ENCODE peak calls at places on chromosomes 2 and 18, in ten cellular contexts. One of them, this sample, is unnamed.

GRCh38 chr2:184006998-184007397 is 591.3 kb upstream of the ZNF804A start:
- DNase-seq in mucosa of descending colon: no peak
- DNase-seq in HT1080: no peak
- DNase-seq in esophagus squamous epithelium: no peak
- DNase-seq in activated T-helper 1 cell treated with Interleukin-2 at 50 U/mL for 16 hours: no peak
- DNase-seq in GM23248: no peak
- DNase-seq in HFFc6: no peak
- DNase-seq in AG20443: no peak
- DNase-seq in BE2C: no peak
- DNase-seq in iris pigment epithelial cell: no peak
- DNase-seq in this sample: no peak

GRCh38 chr2:29010946-29011649 is 30.0 kb downstream of the TOGARAM2 start:
- DNase-seq in iris pigment epithelial cell: peak; percentile 92
- DNase-seq in AG20443: no peak
- DNase-seq in GM23248: peak; percentile 14
- DNase-seq in HT1080: no peak
- DNase-seq in mucosa of descending colon: no peak
- DNase-seq in HFFc6: no peak
- DNase-seq in esophagus squamous epithelium: no peak
- DNase-seq in activated T-helper 1 cell treated with Interleukin-2 at 50 U/mL for 16 hours: peak; percentile 23
- DNase-seq in BE2C: no peak
- DNase-seq in this sample: no peak

GRCh38 chr18:76573325-76574025 is 78.4 kb upstream of the ZNF516 start:
- DNase-seq in GM23248: peak; percentile 87
- DNase-seq in AG20443: peak; percentile 68
- DNase-seq in esophagus squamous epithelium: no peak
- DNase-seq in HT1080: peak; percentile 71
- DNase-seq in mucosa of descending colon: no peak
- DNase-seq in activated T-helper 1 cell treated with Interleukin-2 at 50 U/mL for 16 hours: no peak
- DNase-seq in BE2C: no peak
- DNase-seq in HFFc6: peak; percentile 60
- DNase-seq in iris pigment epithelial cell: peak; percentile 87
- DNase-seq in this sample: no peak

GRCh38 chr18:79200546-79201268 is 131.5 kb downstream of the ATP9B start:
- DNase-seq in mucosa of descending colon: no peak
- DNase-seq in BE2C: peak; percentile 18
- DNase-seq in HT1080: peak; percentile 44
- DNase-seq in HFFc6: no peak
- DNase-seq in iris pigment epithelial cell: peak; percentile 18
- DNase-seq in AG20443: no peak
- DNase-seq in activated T-helper 1 cell treated with Interleukin-2 at 50 U/mL for 16 hours: no peak
- DNase-seq in GM23248: peak; percentile 26
- DNase-seq in esophagus squamous epithelium: peak; percentile 71
- DNase-seq in this sample: no peak

GRCh38 chr2:226378733-226379132 is 420.9 kb downstream of the IRS1 start:
- DNase-seq in HT1080: no peak
- DNase-seq in mucosa of descending colon: no peak
- DNase-seq in esophagus squamous epithelium: no peak
- DNase-seq in HFFc6: peak; percentile 28
- DNase-seq in BE2C: no peak
- DNase-seq in iris pigment epithelial cell: peak; percentile 74
- DNase-seq in AG20443: no peak
- DNase-seq in GM23248: peak; percentile 3
- DNase-seq in activated T-helper 1 cell treated with Interleukin-2 at 50 U/mL for 16 hours: no peak
- DNase-seq in this sample: no peak

GRCh38 chr18:32358075-32358474 is 112.6 kb downstream of the GAREM1 start:
- DNase-seq in HFFc6: no peak
- DNase-seq in HT1080: no peak
- DNase-seq in iris pigment epithelial cell: no peak
- DNase-seq in BE2C: no peak
- DNase-seq in esophagus squamous epithelium: no peak
- DNase-seq in GM23248: no peak
- DNase-seq in mucosa of descending colon: no peak
- DNase-seq in AG20443: no peak
- DNase-seq in activated T-helper 1 cell treated with Interleukin-2 at 50 U/mL for 16 hours: no peak
- DNase-seq in this sample: no peak

GRCh38 chr2:85188852-85189251 is 55.7 kb downstream of the TCF7L1 start:
- DNase-seq in HFFc6: no peak
- DNase-seq in iris pigment epithelial cell: no peak
- DNase-seq in activated T-helper 1 cell treated with Interleukin-2 at 50 U/mL for 16 hours: no peak
- DNase-seq in GM23248: peak; percentile 19
- DNase-seq in esophagus squamous epithelium: no peak
- DNase-seq in HT1080: no peak
- DNase-seq in BE2C: no peak
- DNase-seq in AG20443: no peak
- DNase-seq in mucosa of descending colon: no peak
- DNase-seq in this sample: no peak

GRCh38 chr2:42141687-42142475 is 27.3 kb upstream of the EML4 start:
- DNase-seq in GM23248: peak; percentile 83
- DNase-seq in mucosa of descending colon: peak; percentile 53
- DNase-seq in BE2C: peak; percentile 90
- DNase-seq in activated T-helper 1 cell treated with Interleukin-2 at 50 U/mL for 16 hours: peak; percentile 24
- DNase-seq in esophagus squamous epithelium: no peak
- DNase-seq in HFFc6: peak; percentile 62
- DNase-seq in iris pigment epithelial cell: peak; percentile 81
- DNase-seq in HT1080: peak; percentile 78
- DNase-seq in AG20443: peak; percentile 50
- DNase-seq in this sample: no peak

GRCh38 chr18:11154369-11154982 is 5.1 kb upstream of the PIEZO2 start:
- DNase-seq in iris pigment epithelial cell: peak; percentile 56
- DNase-seq in BE2C: no peak
- DNase-seq in esophagus squamous epithelium: no peak
- DNase-seq in HT1080: no peak
- DNase-seq in mucosa of descending colon: no peak
- DNase-seq in HFFc6: peak; percentile 53
- DNase-seq in AG20443: peak; percentile 47
- DNase-seq in activated T-helper 1 cell treated with Interleukin-2 at 50 U/mL for 16 hours: no peak
- DNase-seq in GM23248: peak; percentile 78
- DNase-seq in this sample: peak; percentile 20

GRCh38 chr2:19176977-19177376 is 181.4 kb downstream of the OSR1 start:
- DNase-seq in esophagus squamous epithelium: no peak
- DNase-seq in HT1080: peak; percentile 31
- DNase-seq in iris pigment epithelial cell: peak; percentile 88
- DNase-seq in mucosa of descending colon: no peak
- DNase-seq in AG20443: no peak
- DNase-seq in GM23248: peak; percentile 69
- DNase-seq in HFFc6: peak; percentile 71
- DNase-seq in BE2C: no peak
- DNase-seq in activated T-helper 1 cell treated with Interleukin-2 at 50 U/mL for 16 hours: no peak
- DNase-seq in this sample: no peak

GRCh38 chr2:42928692-42929576 is 136.6 kb upstream of the HAAO start:
- DNase-seq in esophagus squamous epithelium: no peak
- DNase-seq in activated T-helper 1 cell treated with Interleukin-2 at 50 U/mL for 16 hours: no peak
- DNase-seq in iris pigment epithelial cell: peak; percentile 68
- DNase-seq in HT1080: no peak
- DNase-seq in BE2C: peak; percentile 40
- DNase-seq in GM23248: peak; percentile 62
- DNase-seq in HFFc6: no peak
- DNase-seq in AG20443: peak; percentile 53
- DNase-seq in mucosa of descending colon: peak; percentile 66
- DNase-seq in this sample: no peak

GRCh38 chr2:237695201-237695780 is 67.9 kb downstream of the LRRFIP1 start:
- DNase-seq in esophagus squamous epithelium: no peak
- DNase-seq in GM23248: peak; percentile 95
- DNase-seq in activated T-helper 1 cell treated with Interleukin-2 at 50 U/mL for 16 hours: no peak
- DNase-seq in HT1080: peak; percentile 96
- DNase-seq in mucosa of descending colon: no peak
- DNase-seq in AG20443: peak; percentile 46
- DNase-seq in iris pigment epithelial cell: peak; percentile 94
- DNase-seq in BE2C: no peak
- DNase-seq in HFFc6: peak; percentile 99
- DNase-seq in this sample: no peak

GRCh38 chr18:3333056-3333720 is 71.3 kb downstream of the MYL12B start:
- DNase-seq in GM23248: no peak
- DNase-seq in AG20443: no peak
- DNase-seq in HFFc6: no peak
- DNase-seq in iris pigment epithelial cell: no peak
- DNase-seq in HT1080: no peak
- DNase-seq in esophagus squamous epithelium: no peak
- DNase-seq in BE2C: no peak
- DNase-seq in activated T-helper 1 cell treated with Interleukin-2 at 50 U/mL for 16 hours: no peak
- DNase-seq in mucosa of descending colon: no peak
- DNase-seq in this sample: no peak

GRCh38 chr2:126399001-126399400 is 257.0 kb upstream of the GYPC start:
- DNase-seq in HFFc6: no peak
- DNase-seq in mucosa of descending colon: no peak
- DNase-seq in HT1080: peak; percentile 2
- DNase-seq in activated T-helper 1 cell treated with Interleukin-2 at 50 U/mL for 16 hours: no peak
- DNase-seq in AG20443: no peak
- DNase-seq in iris pigment epithelial cell: no peak
- DNase-seq in BE2C: no peak
- DNase-seq in esophagus squamous epithelium: no peak
- DNase-seq in GM23248: no peak
- DNase-seq in this sample: no peak

GRCh38 chr2:204686415-204686814 is 141.1 kb downstream of the PARD3B start:
- DNase-seq in HT1080: no peak
- DNase-seq in AG20443: peak; percentile 26
- DNase-seq in iris pigment epithelial cell: no peak
- DNase-seq in HFFc6: peak; percentile 8
- DNase-seq in esophagus squamous epithelium: no peak
- DNase-seq in BE2C: no peak
- DNase-seq in mucosa of descending colon: no peak
- DNase-seq in activated T-helper 1 cell treated with Interleukin-2 at 50 U/mL for 16 hours: no peak
- DNase-seq in GM23248: peak; percentile 58
- DNase-seq in this sample: no peak

GRCh38 chr2:71844967-71845366 is 302.7 kb downstream of the CYP26B1 start:
- DNase-seq in AG20443: no peak
- DNase-seq in activated T-helper 1 cell treated with Interleukin-2 at 50 U/mL for 16 hours: no peak
- DNase-seq in BE2C: no peak
- DNase-seq in GM23248: no peak
- DNase-seq in mucosa of descending colon: no peak
- DNase-seq in HT1080: no peak
- DNase-seq in iris pigment epithelial cell: no peak
- DNase-seq in HFFc6: no peak
- DNase-seq in esophagus squamous epithelium: no peak
- DNase-seq in this sample: no peak

GRCh38 chr2:162890690-162891311 is 52.2 kb upstream of the KCNH7 start:
- DNase-seq in esophagus squamous epithelium: no peak
- DNase-seq in mucosa of descending colon: no peak
- DNase-seq in GM23248: peak; percentile 85
- DNase-seq in iris pigment epithelial cell: peak; percentile 75
- DNase-seq in activated T-helper 1 cell treated with Interleukin-2 at 50 U/mL for 16 hours: no peak
- DNase-seq in HT1080: peak; percentile 66
- DNase-seq in AG20443: peak; percentile 58
- DNase-seq in BE2C: peak; percentile 13
- DNase-seq in HFFc6: peak; percentile 61
- DNase-seq in this sample: peak; percentile 61

GRCh38 chr2:68594041-68594440 is 49.3 kb upstream of the PROKR1 start:
- DNase-seq in mucosa of descending colon: no peak
- DNase-seq in AG20443: no peak
- DNase-seq in activated T-helper 1 cell treated with Interleukin-2 at 50 U/mL for 16 hours: no peak
- DNase-seq in esophagus squamous epithelium: no peak
- DNase-seq in GM23248: peak; percentile 3
- DNase-seq in iris pigment epithelial cell: peak; percentile 8
- DNase-seq in HFFc6: no peak
- DNase-seq in HT1080: no peak
- DNase-seq in BE2C: no peak
- DNase-seq in this sample: no peak

GRCh38 chr2:43223412-43224040 is 2.9 kb downstream of the ZFP36L2 start:
- DNase-seq in GM23248: peak; percentile 69
- DNase-seq in iris pigment epithelial cell: peak; percentile 36
- DNase-seq in HFFc6: no peak
- DNase-seq in activated T-helper 1 cell treated with Interleukin-2 at 50 U/mL for 16 hours: no peak
- DNase-seq in AG20443: no peak
- DNase-seq in HT1080: no peak
- DNase-seq in BE2C: no peak
- DNase-seq in esophagus squamous epithelium: no peak
- DNase-seq in mucosa of descending colon: peak; percentile 17
- DNase-seq in this sample: no peak

GRCh38 chr2:218482651-218483050 is 63.7 kb downstream of the VIL1 start:
- DNase-seq in HT1080: no peak
- DNase-seq in BE2C: no peak
- DNase-seq in iris pigment epithelial cell: peak; percentile 73
- DNase-seq in AG20443: no peak
- DNase-seq in activated T-helper 1 cell treated with Interleukin-2 at 50 U/mL for 16 hours: no peak
- DNase-seq in esophagus squamous epithelium: no peak
- DNase-seq in GM23248: no peak
- DNase-seq in mucosa of descending colon: no peak
- DNase-seq in HFFc6: no peak
- DNase-seq in this sample: no peak

GRCh38 chr2:135186054-135186453 is 134.0 kb downstream of the RAB3GAP1 start:
- DNase-seq in BE2C: no peak
- DNase-seq in GM23248: no peak
- DNase-seq in HFFc6: no peak
- DNase-seq in mucosa of descending colon: no peak
- DNase-seq in esophagus squamous epithelium: no peak
- DNase-seq in iris pigment epithelial cell: no peak
- DNase-seq in HT1080: no peak
- DNase-seq in AG20443: no peak
- DNase-seq in activated T-helper 1 cell treated with Interleukin-2 at 50 U/mL for 16 hours: no peak
- DNase-seq in this sample: no peak

GRCh38 chr2:156326488-156326887 is 6.0 kb downstream of the NR4A2 start:
- DNase-seq in BE2C: no peak
- DNase-seq in activated T-helper 1 cell treated with Interleukin-2 at 50 U/mL for 16 hours: no peak
- DNase-seq in mucosa of descending colon: no peak
- DNase-seq in esophagus squamous epithelium: no peak
- DNase-seq in GM23248: no peak
- DNase-seq in HT1080: no peak
- DNase-seq in iris pigment epithelial cell: no peak
- DNase-seq in AG20443: no peak
- DNase-seq in HFFc6: no peak
- DNase-seq in this sample: no peak

GRCh38 chr2:156445311-156446218 is 9.4 kb downstream of the GPD2 start:
- DNase-seq in HFFc6: peak; percentile 81
- DNase-seq in BE2C: no peak
- DNase-seq in HT1080: peak; percentile 83
- DNase-seq in activated T-helper 1 cell treated with Interleukin-2 at 50 U/mL for 16 hours: no peak
- DNase-seq in esophagus squamous epithelium: no peak
- DNase-seq in iris pigment epithelial cell: peak; percentile 85
- DNase-seq in AG20443: peak; percentile 78
- DNase-seq in mucosa of descending colon: no peak
- DNase-seq in GM23248: peak; percentile 91
- DNase-seq in this sample: no peak

GRCh38 chr2:73894877-73895276 is 2.1 kb downstream of the ACTG2 start:
- DNase-seq in BE2C: no peak
- DNase-seq in iris pigment epithelial cell: no peak
- DNase-seq in GM23248: no peak
- DNase-seq in esophagus squamous epithelium: no peak
- DNase-seq in AG20443: no peak
- DNase-seq in activated T-helper 1 cell treated with Interleukin-2 at 50 U/mL for 16 hours: no peak
- DNase-seq in HT1080: no peak
- DNase-seq in mucosa of descending colon: no peak
- DNase-seq in HFFc6: no peak
- DNase-seq in this sample: no peak

GRCh38 chr2:224072541-224073188 is 33.6 kb upstream of the SERPINE2 start:
- DNase-seq in HT1080: no peak
- DNase-seq in mucosa of descending colon: no peak
- DNase-seq in BE2C: no peak
- DNase-seq in GM23248: peak; percentile 30
- DNase-seq in iris pigment epithelial cell: no peak
- DNase-seq in esophagus squamous epithelium: no peak
- DNase-seq in HFFc6: no peak
- DNase-seq in AG20443: peak; percentile 64
- DNase-seq in activated T-helper 1 cell treated with Interleukin-2 at 50 U/mL for 16 hours: no peak
- DNase-seq in this sample: no peak

GRCh38 chr2:168293766-168294165 is 46.4 kb upstream of the STK39 start:
- DNase-seq in HT1080: no peak
- DNase-seq in GM23248: no peak
- DNase-seq in AG20443: no peak
- DNase-seq in HFFc6: no peak
- DNase-seq in BE2C: no peak
- DNase-seq in activated T-helper 1 cell treated with Interleukin-2 at 50 U/mL for 16 hours: no peak
- DNase-seq in iris pigment epithelial cell: no peak
- DNase-seq in esophagus squamous epithelium: no peak
- DNase-seq in mucosa of descending colon: no peak
- DNase-seq in this sample: no peak

GRCh38 chr18:13471971-13472628 is 253.5 kb downstream of the LDLRAD4 start:
- DNase-seq in HT1080: no peak
- DNase-seq in mucosa of descending colon: no peak
- DNase-seq in esophagus squamous epithelium: no peak
- DNase-seq in BE2C: no peak
- DNase-seq in GM23248: no peak
- DNase-seq in HFFc6: no peak
- DNase-seq in iris pigment epithelial cell: no peak
- DNase-seq in AG20443: no peak
- DNase-seq in activated T-helper 1 cell treated with Interleukin-2 at 50 U/mL for 16 hours: no peak
- DNase-seq in this sample: no peak

GRCh38 chr2:196492946-196493345 is 146.6 kb upstream of the CCDC150 start:
- DNase-seq in BE2C: no peak
- DNase-seq in AG20443: no peak
- DNase-seq in activated T-helper 1 cell treated with Interleukin-2 at 50 U/mL for 16 hours: no peak
- DNase-seq in HFFc6: no peak
- DNase-seq in iris pigment epithelial cell: no peak
- DNase-seq in esophagus squamous epithelium: no peak
- DNase-seq in GM23248: no peak
- DNase-seq in mucosa of descending colon: no peak
- DNase-seq in HT1080: no peak
- DNase-seq in this sample: no peak